ENCODE peak calls at places on chromosomes 5 and 9, in eight cellular contexts. W is AG20443; Q is stromal cell of bone marrow; J is T-helper 22 cell; C is GM23248; Y is lower leg skin; O is effector memory CD8-positive, alpha-beta T cell; L is HuH-7. F is an unnamed sample.

GRCh38 chr9:96874947-96875459 is 20.7 kb upstream of the ZNF782 start:
- DNase-seq in W (no peak), Q (no peak), J (peak), C (peak), Y (no peak), O (peak), L (no peak), F (no peak)

GRCh38 chr9:37466037-37466709 is 923 bp upstream of the ZBTB5 start:
- DNase-seq in W (peak), Q (peak), J (peak), C (peak), Y (peak), O (peak), L (peak), F (peak)

GRCh38 chr5:43309657-43310056 is 3.6 kb downstream of the HMGCS1 start:
- DNase-seq in W (no peak), Q (no peak), J (no peak), C (no peak), Y (no peak), O (no peak), L (no peak), F (no peak)

GRCh38 chr9:85013703-85014102 is 344.2 kb downstream of the NTRK2 start:
- DNase-seq in W (no peak), Q (no peak), J (no peak), C (no peak), Y (no peak), O (no peak), L (no peak), F (no peak)

GRCh38 chr5:5695266-5695665 is 272.8 kb downstream of the ICE1 start:
- DNase-seq in W (no peak), Q (no peak), J (no peak), C (no peak), Y (no peak), O (no peak), L (no peak), F (no peak)

GRCh38 chr9:127767909-127768331 is 10.5 kb downstream of the SH2D3C start:
- DNase-seq in W (no peak), Q (no peak), J (no peak), C (no peak), Y (no peak), O (no peak), L (no peak), F (no peak)

GRCh38 chr5:88488566-88488965 is 219.9 kb upstream of the TMEM161B start:
- DNase-seq in W (no peak), Q (no peak), J (no peak), C (no peak), Y (no peak), O (no peak), L (no peak), F (no peak)

GRCh38 chr9:133483611-133484010 is 4.7 kb upstream of the SLC2A6 start:
- DNase-seq in W (no peak), Q (no peak), J (no peak), C (no peak), Y (no peak), O (no peak), L (no peak), F (no peak)

F was measured in midbrain.